ENCODE peak calls at places on chromosomes 2 and 18, in six cellular contexts. D is PC-9, T is H9, X is fibroblast of lung, F is PC-3, U is transverse colon. N is an unnamed sample.

GRCh38 chr2:134778372-134778771 is 59.6 kb upstream of the TMEM163 start:
- DNase-seq in T (peak; percentile 59), F (no peak), X (no peak), D (no peak), U (no peak), N (no peak)

GRCh38 chr2:106085441-106085911 is 108.6 kb downstream of the UXS1 start:
- DNase-seq in U (peak; percentile 53), T (no peak), X (peak; percentile 61), F (peak; percentile 42), D (no peak), N (no peak)

GRCh38 chr2:85838181-85838580 is 50.6 kb downstream of the ST3GAL5 start:
- DNase-seq in U (no peak), F (no peak), T (peak; percentile 70), X (no peak), D (no peak), N (no peak)

GRCh38 chr2:168456526-168457176 is 579 bp downstream of the CERS6 start:
- DNase-seq in T (no peak), D (no peak), U (peak; percentile 45), X (no peak), F (peak; percentile 33), N (peak; percentile 11)

GRCh38 chr2:212863185-212863588 is 288.2 kb downstream of the IKZF2 start:
- DNase-seq in D (peak; percentile 32), U (peak; percentile 15), X (peak; percentile 38), T (peak; percentile 64), F (peak; percentile 64), N (no peak)

GRCh38 chr18:74333091-74333490 is 17.5 kb downstream of the C18orf63 start:
- DNase-seq in U (no peak), F (no peak), T (no peak), X (no peak), D (no peak), N (no peak)

GRCh38 chr2:231378028-231378722 is 17.3 kb upstream of the B3GNT7 start:
- DNase-seq in X (no peak), D (peak; percentile 72), U (peak; percentile 80), F (peak; percentile 89), T (peak; percentile 53), N (no peak)

GRCh38 chr2:46643493-46643892 is 164.1 kb downstream of the TMEM247 start:
- DNase-seq in T (no peak), F (no peak), U (no peak), X (no peak), D (no peak), N (no peak)

GRCh38 chr2:842151-842792 is 108.4 kb upstream of the SNTG2 start:
- DNase-seq in U (no peak), X (no peak), F (no peak), T (peak; percentile 21), D (no peak), N (no peak)

GRCh38 chr2:236217926-236218325 is 46.3 kb downstream of the ASB18 start:
- DNase-seq in X (no peak), F (no peak), D (no peak), U (no peak), T (no peak), N (no peak)

GRCh38 chr2:203022751-203023150 is 8.1 kb downstream of the NBEAL1 start:
- DNase-seq in X (peak; percentile 38), D (no peak), U (no peak), T (no peak), F (no peak), N (no peak)

GRCh38 chr2:103773884-103774283 is 1012.1 kb downstream of the TMEM182 start:
- DNase-seq in F (peak; percentile 72), X (no peak), D (no peak), T (no peak), U (no peak), N (no peak)

GRCh38 chr2:233593201-233593600 is 24.2 kb upstream of the UGT1A8 start:
- DNase-seq in X (no peak), T (no peak), F (no peak), D (no peak), U (no peak), N (no peak)

DNA sequence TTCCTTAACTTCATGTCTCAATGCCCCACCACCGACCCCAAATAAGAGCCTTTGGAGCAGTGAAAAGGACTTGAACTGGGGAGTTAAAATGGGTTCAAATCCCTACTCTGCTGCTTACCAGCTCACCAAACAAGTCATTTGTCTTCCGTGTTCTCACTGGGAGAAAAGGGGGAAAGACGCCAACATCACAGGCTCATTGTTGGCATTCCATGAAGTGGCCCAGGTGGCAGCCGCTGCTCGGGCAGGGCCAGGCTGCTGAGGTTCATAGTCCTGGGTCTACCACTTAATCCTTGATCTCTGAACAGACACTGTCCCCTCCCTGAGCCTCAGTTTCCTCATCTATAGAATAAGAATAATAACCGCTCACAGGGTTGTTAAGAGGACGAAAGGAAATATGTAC is 103.0 kb downstream of the APOB start:
- DNase-seq in U (no peak), T (no peak), F (no peak), D (no peak), X (no peak), N (no peak)
- H3K27ac ChIP-seq in U (no peak overlapping the region), T (no peak overlapping the region), F (no peak overlapping the region), D (no peak overlapping the region), X (no peak overlapping the region), N (no peak overlapping the region)

GRCh38 chr2:96413067-96413722 is 77.6 kb downstream of the NCAPH start:
- DNase-seq in U (peak; percentile 39), F (peak; percentile 65), X (peak; percentile 5), T (no peak), D (peak; percentile 30), N (no peak)
- H3K27ac ChIP-seq in U (peak overlapping the region; percentile 81), F (peak overlapping the region; percentile 73), X (no peak overlapping the region), T (no peak overlapping the region), D (no peak overlapping the region), N (peak overlapping the region; percentile 38)

GRCh38 chr2:159497256-159497655 is 119.1 kb downstream of the BAZ2B start:
- DNase-seq in F (peak; percentile 90), T (no peak), D (peak; percentile 15), X (peak; percentile 80), U (no peak), N (no peak)
- H3K27ac ChIP-seq in F (peak overlapping the region; percentile 72), T (no peak overlapping the region), D (peak overlapping the region; percentile 57), X (peak overlapping the region; percentile 48), U (peak overlapping the region; percentile 76), N (no peak overlapping the region)

DNA sequence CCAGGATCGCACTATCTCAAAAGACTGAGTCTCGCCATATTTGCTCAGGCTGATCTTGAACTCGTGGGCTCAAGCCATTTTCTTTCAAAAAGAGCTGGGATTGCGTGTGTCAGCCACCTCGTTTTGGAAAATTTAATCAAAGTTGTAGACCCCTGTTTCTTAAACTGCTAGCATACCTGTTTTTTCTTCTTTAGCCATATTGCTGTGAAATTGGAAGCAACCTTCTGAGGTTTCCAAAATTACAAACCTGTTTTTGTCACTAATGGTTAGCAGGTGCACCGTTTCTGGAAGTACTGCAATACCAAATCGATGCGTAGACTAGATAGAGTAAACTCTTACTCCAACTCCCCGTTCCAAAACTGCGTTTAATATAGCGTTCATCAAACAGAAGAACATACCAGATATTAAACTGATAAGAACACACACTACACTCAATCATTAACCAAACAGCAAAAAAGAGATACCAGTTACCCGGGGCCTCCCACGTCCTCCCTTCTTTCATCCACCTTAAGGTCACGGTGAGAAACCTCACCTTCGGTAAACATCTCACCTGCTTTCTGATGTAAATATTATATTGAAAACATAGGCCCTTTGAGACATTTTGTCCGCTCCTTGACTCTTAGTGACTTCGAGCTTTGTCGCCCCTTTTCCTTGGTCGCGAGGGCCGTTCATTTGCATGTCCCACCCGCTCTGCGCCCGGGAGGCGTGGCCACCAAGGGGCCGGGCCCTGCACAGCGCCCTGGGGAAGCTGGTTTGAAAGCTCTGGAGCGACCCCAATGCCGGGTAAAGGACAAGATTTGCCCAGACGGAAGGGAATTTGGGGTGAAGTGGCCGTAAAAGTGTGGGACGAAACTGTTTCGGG is at the start of gene RNU2-63P:
- DNase-seq in F (peak; percentile 92), X (peak; percentile 95), D (peak; percentile 78), T (peak; percentile 83), U (peak; percentile 83), N (peak; percentile 68)
- H3K27ac ChIP-seq in F (peak within 1 kb of the TSS; percentile 87), X (peak within 1 kb of the TSS; percentile 71), D (peak within 1 kb of the TSS; percentile 93), T (peak within 1 kb of the TSS; percentile 88), U (peak within 1 kb of the TSS; percentile 85), N (peak within 1 kb of the TSS; percentile 84)

GRCh38 chr2:164836907-164837306 is 4.7 kb downstream of the COBLL1 start:
- DNase-seq in U (no peak), D (no peak), F (no peak), T (no peak), X (no peak), N (no peak)
- H3K27ac ChIP-seq in U (no peak overlapping the region), D (no peak overlapping the region), F (no peak overlapping the region), T (no peak overlapping the region), X (no peak overlapping the region), N (no peak overlapping the region)

N was measured in substantia nigra.